ENCODE peak calls at places on chromosomes 7 and 10, in six cellular contexts. U, Q, V, R, O and C are unnamed samples.

GRCh38 chr10:124156524-124157225 is 63.3 kb upstream of the CHST15 start:
- DNase-seq in R (no peak), O (no peak), V (no peak), Q (no peak), U (peak), C (peak)

GRCh38 chr10:114282526-114282925 is 43.5 kb downstream of the VWA2 start:
- DNase-seq in R (no peak), O (peak), Q (no peak), V (no peak), U (no peak), C (no peak)

GRCh38 chr7:16091951-16092350 is 329.4 kb downstream of the CRPPA start:
- DNase-seq in V (no peak), R (no peak), O (no peak), U (no peak), Q (no peak), C (no peak)

GRCh38 chr10:73590881-73591577 is at the start of gene USP54:
- DNase-seq in Q (no peak), O (no peak), R (peak), V (no peak), U (no peak), C (no peak)

GRCh38 chr7:74657692-74658170 is at the start of gene GTF2I:
- DNase-seq in V (peak), R (no peak), Q (no peak), U (no peak), O (no peak), C (peak)

GRCh38 chr10:79948976-79949722 is at the start of gene SFTPD:
- DNase-seq in O (no peak), U (no peak), Q (no peak), V (no peak), R (no peak), C (no peak)

GRCh38 chr10:92031580-92031979 is 108.0 kb downstream of the BTAF1 start:
- DNase-seq in O (no peak), V (no peak), U (no peak), Q (no peak), R (no peak), C (no peak)

GRCh38 chr7:129053938-129054437 is 923 bp downstream of the TNPO3 start:
- DNase-seq in Q (no peak), V (no peak), O (no peak), R (no peak), U (no peak), C (no peak)

GRCh38 chr10:51034769-51035168 is 39.5 kb upstream of the PRKG1 start:
- DNase-seq in Q (no peak), R (no peak), V (no peak), U (no peak), O (no peak), C (no peak)

GRCh38 chr10:24390746-24391145 is 181.8 kb downstream of the KIAA1217 start:
- DNase-seq in Q (no peak), O (no peak), V (no peak), U (no peak), R (no peak), C (no peak)

GRCh38 chr7:129334473-129334872 is 99.8 kb upstream of the STRIP2 start:
- DNase-seq in O (no peak), V (no peak), Q (no peak), U (no peak), R (no peak), C (no peak)

GRCh38 chr10:77702166-77702565 is 64.6 kb upstream of the KCNMA1 start:
- DNase-seq in O (no peak), V (no peak), R (no peak), Q (no peak), U (no peak), C (no peak)

GRCh38 chr10:89269822-89270483 is 18.4 kb upstream of the LIPA start:
- DNase-seq in Q (no peak), O (no peak), V (no peak), U (no peak), R (no peak), C (no peak)

GRCh38 chr10:29328988-29329387 is 40.1 kb downstream of the LYZL1 start:
- DNase-seq in Q (peak), U (peak), O (peak), R (no peak), V (no peak), C (no peak)

GRCh38 chr10:59877191-59877671 is 29.1 kb downstream of the CCDC6 start:
- DNase-seq in U (no peak), O (no peak), Q (no peak), R (no peak), V (no peak), C (no peak)

GRCh38 chr7:126790763-126791162 is 462.0 kb downstream of the GRM8 start:
- DNase-seq in R (no peak), O (no peak), U (no peak), V (no peak), Q (no peak), C (no peak)

GRCh38 chr10:22761569-22762220 is 47.3 kb upstream of the PIP4K2A start:
- DNase-seq in R (no peak), U (no peak), O (no peak), Q (no peak), V (no peak), C (no peak)

GRCh38 chr10:131621784-131622624 is 278.8 kb upstream of the PPP2R2D start:
- DNase-seq in V (no peak), Q (no peak), O (peak), U (no peak), R (peak), C (no peak)

GRCh38 chr7:45974540-45975360 is 53.7 kb upstream of the IGFBP3 start:
- DNase-seq in V (no peak), U (no peak), R (no peak), Q (no peak), O (no peak), C (no peak)

GRCh38 chr7:92699560-92699959 is 109.4 kb upstream of the FAM133B start:
- DNase-seq in Q (no peak), O (no peak), R (no peak), V (no peak), U (no peak), C (no peak)

GRCh38 chr7:92696584-92696983 is 106.4 kb upstream of the FAM133B start:
- DNase-seq in O (no peak), Q (no peak), R (no peak), U (no peak), V (no peak), C (no peak)

GRCh38 chr7:92697012-92697411 is 106.8 kb upstream of the FAM133B start:
- DNase-seq in Q (no peak), V (no peak), U (no peak), O (no peak), R (no peak), C (no peak)

GRCh38 chr7:92697414-92697813 is 107.2 kb upstream of the FAM133B start:
- DNase-seq in U (no peak), R (no peak), Q (no peak), V (no peak), O (no peak), C (no peak)

DNA sequence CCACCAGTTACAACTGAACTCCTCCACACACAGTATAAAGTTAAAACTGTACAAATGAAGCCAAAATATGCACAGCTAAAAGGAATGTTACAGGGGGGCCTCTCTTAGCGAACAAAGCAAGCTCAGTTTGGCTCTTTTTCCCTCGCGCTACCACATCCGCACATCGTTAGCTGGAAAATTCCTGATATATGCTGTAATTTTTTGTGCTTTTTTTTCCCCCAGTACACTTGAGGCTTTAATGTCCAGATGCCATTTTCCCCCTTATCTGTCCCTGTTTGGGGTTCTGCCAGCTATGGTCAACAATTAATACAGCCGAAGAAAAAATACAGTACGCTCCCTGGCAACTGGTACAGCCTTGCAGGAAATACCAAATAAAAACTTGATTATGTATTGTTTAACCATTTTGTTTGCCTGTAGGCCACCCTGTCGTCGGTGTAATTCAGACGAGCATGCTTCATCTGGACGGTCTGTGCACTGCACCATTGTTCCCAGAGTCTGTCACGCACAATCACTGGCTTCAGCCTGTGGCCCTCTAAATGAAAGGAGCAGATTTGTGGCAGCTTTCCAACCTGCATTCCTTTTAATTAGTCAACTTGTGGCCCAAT is 108.1 kb upstream of the FAM133B start:
- DNase-seq in Q (peak), R (peak), V (no peak), O (no peak), U (peak), C (peak)
- TF ChIP-seq CTCF in Q (no peak), R (no peak), V (no peak), O (no peak), U (peak), C (no peak)

GRCh38 chr10:3687510-3688081 is 97.4 kb downstream of the KLF6 start:
- DNase-seq in U (no peak), O (no peak), Q (no peak), V (no peak), R (no peak), C (no peak)

GRCh38 chr10:3689871-3690510 is 95.0 kb downstream of the KLF6 start:
- DNase-seq in Q (no peak), O (no peak), R (no peak), V (no peak), U (no peak), C (no peak)

GRCh38 chr10:3693031-3693714 is 91.8 kb downstream of the KLF6 start:
- DNase-seq in U (no peak), O (no peak), Q (no peak), V (no peak), R (no peak), C (no peak)

GRCh38 chr10:3692331-3692860 is 92.6 kb downstream of the KLF6 start:
- DNase-seq in O (no peak), V (no peak), R (no peak), U (no peak), Q (peak), C (no peak)

DNA sequence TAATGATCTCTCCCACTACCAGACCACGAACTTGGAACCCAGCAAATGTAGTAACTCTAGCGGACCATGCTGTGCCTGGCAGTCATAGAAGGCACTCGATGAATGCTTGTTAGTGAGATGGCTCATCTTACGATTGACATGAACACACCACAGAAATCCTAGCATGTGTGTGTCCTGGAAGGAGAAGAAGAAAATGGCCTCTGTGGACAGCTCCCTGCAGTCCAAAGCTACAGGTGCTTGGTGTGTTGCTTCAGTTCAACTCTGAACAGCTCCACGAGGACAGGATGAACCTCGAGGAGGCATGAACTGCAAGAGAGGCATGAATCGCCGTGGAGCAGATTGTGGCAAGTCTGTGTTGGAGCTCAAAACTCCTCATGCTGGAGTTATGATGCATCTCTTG is 93.5 kb downstream of the KLF6 start:
- DNase-seq in U (no peak), Q (no peak), O (no peak), R (no peak), V (no peak), C (no peak)
- TF ChIP-seq CTCF in U (no peak), Q (no peak), O (no peak), R (no peak), V (no peak), C (no peak)

GRCh38 chr7:125316451-125316850 is 386.8 kb upstream of the POT1 start:
- DNase-seq in O (no peak), V (no peak), Q (no peak), R (peak), U (no peak), C (peak)
- TF ChIP-seq CTCF in O (no peak), V (no peak), Q (no peak), R (peak), U (no peak), C (no peak)

GRCh38 chr10:83332695-83333094 is 806.6 kb upstream of the GHITM start:
- DNase-seq in V (no peak), R (no peak), O (no peak), Q (no peak), U (no peak), C (no peak)

GRCh38 chr10:83333566-83333965 is 805.7 kb upstream of the GHITM start:
- DNase-seq in R (no peak), Q (no peak), O (no peak), V (no peak), U (no peak), C (no peak)
- TF ChIP-seq CTCF in R (no peak), Q (no peak), O (no peak), V (no peak), U (no peak), C (no peak)